ENCODE peak calls at places on chromosomes 6 and 20, in ten cellular contexts. Y is right lobe of liver; X is tibial nerve; A is mammary epithelial cell; E is pancreas; S is hepatocyte; U is aorta; J is Panc1; M is iPS DF 6.9; C is effector memory CD4-positive, alpha-beta T cell. Z is an unnamed sample.

GRCh38 chr6:81561071-81561564 is 191.4 kb downstream of the TENT5A start:
- DNase-seq in S (peak; percentile 41), X (no peak), C (no peak), U (no peak), M (no peak), Y (no peak), A (no peak), J (no peak), E (no peak), Z (no peak)

GRCh38 chr6:36907781-36908180 is 22.0 kb downstream of the C6orf89 start:
- DNase-seq in X (no peak), Y (peak; percentile 92), A (no peak), C (no peak), J (no peak), E (peak; percentile 84), U (peak; percentile 73), M (no peak), S (peak; percentile 47), Z (no peak)

GRCh38 chr6:85461806-85462185 is 11.9 kb downstream of the NT5E start:
- DNase-seq in S (no peak), U (no peak), Y (no peak), E (no peak), J (no peak), A (no peak), M (no peak), C (no peak), X (no peak), Z (no peak)

GRCh38 chr6:167136376-167136775 is 13.5 kb downstream of the CCR6 start:
- DNase-seq in C (no peak), U (no peak), J (no peak), Y (no peak), E (no peak), M (no peak), A (no peak), S (no peak), X (no peak), Z (no peak)

GRCh38 chr6:160417135-160417534 is 69.0 kb downstream of the SLC22A3 start:
- DNase-seq in J (no peak), E (no peak), A (no peak), M (no peak), X (no peak), S (no peak), C (no peak), Y (no peak), U (no peak), Z (no peak)

GRCh38 chr6:41713650-41714291 is 21.6 kb downstream of the TFEB start:
- DNase-seq in U (no peak), C (no peak), A (peak; percentile 90), S (no peak), X (no peak), M (no peak), E (no peak), Y (no peak), J (no peak), Z (peak; percentile 81)

GRCh38 chr20:3812259-3812681 is 8.1 kb upstream of the AP5S1 start:
- DNase-seq in A (no peak), E (no peak), S (no peak), X (no peak), C (no peak), U (peak; percentile 42), Y (no peak), M (no peak), J (no peak), Z (no peak)

GRCh38 chr6:139698526-139699182 is 324.2 kb upstream of the CITED2 start:
- DNase-seq in J (no peak), C (no peak), A (no peak), X (peak; percentile 46), Y (peak; percentile 56), U (no peak), S (peak; percentile 16), E (no peak), M (no peak), Z (no peak)

GRCh38 chr6:163490826-163491577 is 76.5 kb downstream of the QKI start:
- DNase-seq in X (peak; percentile 64), C (no peak), Y (peak; percentile 78), E (peak; percentile 80), U (peak; percentile 57), S (peak; percentile 50), M (no peak), J (no peak), A (peak; percentile 9), Z (peak; percentile 78)

GRCh38 chr6:119466226-119466625 is 116.7 kb upstream of the MAN1A1 start:
- DNase-seq in A (no peak), Y (no peak), S (no peak), U (no peak), E (no peak), J (no peak), M (no peak), C (no peak), X (no peak), Z (no peak)
- H3K36me3 ChIP-seq in A (no peaks in the 10 kb centered on the region), Y (no peaks in the 10 kb centered on the region), S (no peaks in the 10 kb centered on the region), U (no peaks in the 10 kb centered on the region), E (no peaks in the 10 kb centered on the region), J (no peaks in the 10 kb centered on the region), M (no peaks in the 10 kb centered on the region), C (no peaks in the 10 kb centered on the region), X (no peaks in the 10 kb centered on the region), Z (no peaks in the 10 kb centered on the region)

DNA sequence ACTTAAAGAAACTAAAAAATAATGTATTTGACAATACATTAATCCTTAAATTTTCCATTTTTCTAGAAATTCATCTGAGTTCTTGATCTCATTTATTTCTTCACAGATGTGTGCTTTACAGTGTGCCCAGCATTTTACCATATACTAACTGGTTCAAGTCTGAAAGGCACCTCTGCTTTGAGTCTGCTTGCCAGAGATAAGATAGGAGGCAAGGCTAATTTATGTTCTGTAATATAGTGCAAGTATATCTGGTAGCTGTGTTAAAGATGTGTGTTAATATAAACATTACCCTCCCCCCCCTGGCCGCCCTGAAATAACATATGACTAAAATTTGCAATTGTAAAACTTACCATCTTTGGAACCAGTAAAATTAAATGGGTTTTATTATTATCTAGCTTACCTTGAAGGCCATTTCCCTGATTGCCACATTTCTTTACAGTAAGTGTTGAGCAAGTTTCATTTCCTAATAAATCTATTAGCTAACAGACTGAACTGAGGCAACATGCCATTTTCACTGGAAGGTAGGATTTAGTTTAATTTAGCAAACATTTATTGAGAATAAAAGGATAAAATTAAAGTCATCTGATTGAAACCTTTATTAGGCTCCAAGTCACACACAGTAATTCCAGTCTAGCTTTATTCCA is 2.7 kb downstream of the FBXO9 start:
- DNase-seq in S (no peak), C (no peak), A (no peak), J (no peak), U (no peak), X (no peak), E (no peak), M (no peak), Y (no peak), Z (no peak)
- H3K36me3 ChIP-seq in S (no peaks in the 10 kb centered on the region), C (peaks cover 8% of the 10 kb centered on the region), A (peaks cover 9% of the 10 kb centered on the region), J (peaks cover 3% of the 10 kb centered on the region), U (no peaks in the 10 kb centered on the region), X (no peaks in the 10 kb centered on the region), E (no peaks in the 10 kb centered on the region), M (no peaks in the 10 kb centered on the region), Y (peaks cover 11% of the 10 kb centered on the region), Z (peaks cover 9% of the 10 kb centered on the region)

GRCh38 chr20:51409192-51409875 is 133.2 kb downstream of the NFATC2 start:
- DNase-seq in C (no peak), S (no peak), A (no peak), E (no peak), U (no peak), M (no peak), Y (no peak), J (no peak), X (no peak), Z (no peak)
- H3K36me3 ChIP-seq in C (peaks cover 19% of the 10 kb centered on the region), S (no peaks in the 10 kb centered on the region), A (no peaks in the 10 kb centered on the region), E (no peaks in the 10 kb centered on the region), U (no peaks in the 10 kb centered on the region), M (no peaks in the 10 kb centered on the region), Y (no peaks in the 10 kb centered on the region), J (no peaks in the 10 kb centered on the region), X (no peaks in the 10 kb centered on the region), Z (no peaks in the 10 kb centered on the region)

DNA sequence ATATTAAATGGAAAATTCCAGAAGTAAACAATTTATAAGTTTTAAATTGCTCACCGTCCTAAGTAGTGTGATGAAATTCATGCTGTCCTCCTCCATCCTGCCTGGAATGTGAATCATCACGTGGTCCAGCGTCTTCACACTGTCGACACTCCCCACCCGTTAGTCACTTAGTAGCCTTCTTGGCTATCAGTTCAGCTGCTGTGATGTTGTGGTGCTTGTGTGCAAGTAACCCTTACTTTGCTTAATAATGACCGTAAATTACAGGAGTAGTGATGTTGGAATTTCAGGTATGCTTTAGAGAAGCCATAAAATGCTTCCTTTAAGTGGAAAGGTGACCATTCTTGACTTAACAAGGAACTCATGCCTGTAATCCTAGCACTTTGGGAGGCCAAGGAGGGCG is 25.2 kb downstream of the RIOK1 start:
- DNase-seq in J (no peak), A (no peak), C (no peak), M (no peak), X (no peak), E (no peak), U (no peak), S (peak; percentile 68), Y (no peak), Z (no peak)
- H3K36me3 ChIP-seq in J (peaks cover 43% of the 10 kb centered on the region), A (peaks cover 29% of the 10 kb centered on the region), C (peaks cover 73% of the 10 kb centered on the region), M (peaks cover 19% of the 10 kb centered on the region), X (no peaks in the 10 kb centered on the region), E (no peaks in the 10 kb centered on the region), U (peaks cover 9% of the 10 kb centered on the region), S (no peaks in the 10 kb centered on the region), Y (peaks cover 32% of the 10 kb centered on the region), Z (peaks cover 13% of the 10 kb centered on the region)

GRCh38 chr6:20424679-20425078 is 23.0 kb downstream of the E2F3 start:
- DNase-seq in E (peak; percentile 22), X (peak; percentile 45), C (no peak), J (no peak), A (no peak), Y (peak; percentile 88), M (no peak), S (peak; percentile 50), U (no peak), Z (no peak)
- H3K36me3 ChIP-seq in E (no peaks in the 10 kb centered on the region), X (no peaks in the 10 kb centered on the region), C (no peaks in the 10 kb centered on the region), J (no peaks in the 10 kb centered on the region), A (no peaks in the 10 kb centered on the region), Y (no peaks in the 10 kb centered on the region), M (no peaks in the 10 kb centered on the region), S (no peaks in the 10 kb centered on the region), U (no peaks in the 10 kb centered on the region), Z (no peaks in the 10 kb centered on the region)

DNA sequence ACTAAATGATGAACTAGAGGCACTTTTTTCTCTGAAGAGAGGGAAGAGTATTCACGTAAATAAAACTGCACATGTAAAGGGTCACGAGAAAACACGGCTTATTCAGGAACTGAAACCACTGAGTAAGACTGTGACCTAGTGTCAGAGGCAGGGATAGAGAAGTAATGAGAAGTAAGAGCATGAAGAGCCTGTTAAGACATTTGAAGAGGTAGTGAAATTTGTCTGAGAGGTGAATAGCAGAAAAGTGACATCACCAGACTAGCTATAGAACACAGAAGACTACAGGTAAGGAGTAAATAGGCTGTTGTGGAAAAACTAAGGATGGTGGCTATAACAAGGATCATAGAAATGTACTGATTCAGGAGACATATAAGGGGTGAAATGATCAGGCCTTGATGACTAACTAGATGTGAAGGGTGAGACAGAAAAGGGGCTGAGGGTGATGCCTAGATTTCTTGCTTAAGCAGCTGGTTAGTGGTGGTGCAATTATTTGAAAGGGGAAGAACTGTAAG is 76.8 kb downstream of the REV3L start:
- DNase-seq in U (no peak), A (no peak), J (no peak), M (no peak), C (no peak), X (no peak), S (no peak), E (no peak), Y (no peak), Z (no peak)
- H3K36me3 ChIP-seq in U (no peaks in the 10 kb centered on the region), A (peaks cover 8% of the 10 kb centered on the region), J (peaks cover 10% of the 10 kb centered on the region), M (no peaks in the 10 kb centered on the region), C (peaks cover 7% of the 10 kb centered on the region), X (no peaks in the 10 kb centered on the region), S (peaks cover 6% of the 10 kb centered on the region), E (no peaks in the 10 kb centered on the region), Y (no peaks in the 10 kb centered on the region), Z (peaks cover 7% of the 10 kb centered on the region)

Z was measured in kidney.